ENCODE peak calls at places on chromosomes 6 and 20, in six cellular contexts. O is cardiac muscle cell; G is GM19239; V is CD4-positive, CD25-positive, alpha-beta regulatory T cell; L is endothelial cell; T is colonic mucosa. X is an unnamed sample.

GRCh38 chr6:21942910-21943309 is 349.4 kb downstream of the SOX4 start:
- DNase-seq in O (no peak), G (no peak), V (no peak), L (no peak), T (no peak), X (no peak)

GRCh38 chr20:37649017-37649416 is 44.8 kb upstream of the CTNNBL1 start:
- DNase-seq in O (no peak), G (no peak), V (no peak), L (no peak), T (no peak), X (no peak)

GRCh38 chr6:26196846-26197683 is 109.8 kb downstream of the HFE start:
- DNase-seq in O (peak), G (no peak), V (peak), L (peak), T (peak), X (peak)

GRCh38 chr20:46200582-46201570 is 82.8 kb downstream of the CD40 start:
- DNase-seq in O (no peak), G (no peak), V (no peak), L (no peak), T (no peak), X (no peak)

GRCh38 chr6:10381133-10381829 is 33.6 kb downstream of the TFAP2A start:
- DNase-seq in O (peak), G (no peak), V (no peak), L (no peak), T (no peak), X (no peak)

GRCh38 chr6:30154709-30155521 is 6.1 kb downstream of the TRIM10 start:
- DNase-seq in O (no peak), G (no peak), V (no peak), L (no peak), T (peak), X (no peak)

GRCh38 chr20:64244281-64244805 is 11.2 kb upstream of the PCMTD2 start:
- DNase-seq in O (no peak), G (no peak), V (no peak), L (no peak), T (no peak), X (no peak)

GRCh38 chr6:157116420-157116819 is 206.9 kb downstream of the TMEM242 start:
- DNase-seq in O (no peak), G (no peak), V (no peak), L (no peak), T (no peak), X (no peak)

GRCh38 chr20:1918766-1919165 is 23.6 kb downstream of the SIRPA start:
- DNase-seq in O (no peak), G (no peak), V (no peak), L (no peak), T (no peak), X (no peak)

GRCh38 chr20:41617931-41618806 is at the start of gene CHD6:
- DNase-seq in O (peak), G (peak), V (peak), L (peak), T (peak), X (peak)

GRCh38 chr20:57547250-57547649 is 13.7 kb upstream of the PCK1 start:
- DNase-seq in O (no peak), G (no peak), V (no peak), L (no peak), T (no peak), X (no peak)

GRCh38 chr20:13839421-13840092 is 54.7 kb downstream of the NDUFAF5 start:
- DNase-seq in O (no peak), G (no peak), V (no peak), L (no peak), T (no peak), X (no peak)

GRCh38 chr20:45308078-45308778 is at the start of gene MATN4:
- DNase-seq in O (no peak), G (no peak), V (no peak), L (no peak), T (no peak), X (no peak)

GRCh38 chr6:81682858-81683257 is 69.6 kb downstream of the TENT5A start:
- DNase-seq in O (no peak), G (no peak), V (no peak), L (no peak), T (no peak), X (no peak)

GRCh38 chr20:17898548-17898994 is 70.0 kb downstream of the SNX5 start:
- DNase-seq in O (peak), G (peak), V (peak), L (peak), T (peak), X (peak)

GRCh38 chr6:107786179-107786578 is 37.9 kb downstream of the SCML4 start:
- DNase-seq in O (no peak), G (no peak), V (no peak), L (no peak), T (no peak), X (peak)

GRCh38 chr6:139231206-139231605 is 60.6 kb downstream of the TXLNB start:
- DNase-seq in O (no peak), G (no peak), V (no peak), L (no peak), T (no peak), X (no peak)

GRCh38 chr6:18118330-18118729 is 4.1 kb downstream of the NHLRC1 start:
- DNase-seq in O (no peak), G (no peak), V (no peak), L (no peak), T (no peak), X (no peak)